ENCODE peak calls at places on chromosomes 4 and X, in nine cellular contexts. J is heart right ventricle; L is CD8-positive, alpha-beta T cell; F is GM23338; P is right cardiac atrium; N is CD8-positive, alpha-beta memory T cell; K is effector memory CD4-positive, alpha-beta T cell; B is psoas muscle; V is transverse colon. R is an unnamed sample. For H3K4me1, the result is how much of the 10 kb centered on the place peaks cover.

GRCh38 chr4:147741190-147741788 is 9.4 kb downstream of the ARHGAP10 start:
- DNase-seq in J (no peak), L (no peak), F (no peak), P (no peak), N (no peak), K (no peak), B (no peak), V (no peak), R (peak)

GRCh38 chr4:129929052-129929451 is 833.1 kb downstream of the C4orf33 start:
- DNase-seq in J (no peak), L (no peak), F (peak), P (no peak), N (no peak), K (no peak), B (no peak), V (no peak), R (peak)

GRCh38 chrX:16666541-16666940 is 16.6 kb downstream of the S100G start:
- DNase-seq in J (no peak), L (no peak), F (no peak), P (no peak), N (no peak), K (no peak), B (no peak), V (no peak), R (no peak)

GRCh38 chrX:18290200-18290599 is 64.3 kb downstream of the SCML2 start:
- DNase-seq in J (no peak), L (no peak), F (peak), P (no peak), N (no peak), K (no peak), B (no peak), V (no peak), R (peak)

GRCh38 chrX:1391370-1391706 is 575 bp downstream of the SLC25A6 start:
- DNase-seq in J (no peak), L (no peak), F (peak), P (peak), N (no peak), K (no peak), B (peak), V (no peak), R (no peak)

GRCh38 chr4:186840771-186841301 is 117.2 kb upstream of the FAT1 start:
- DNase-seq in J (peak), L (no peak), F (no peak), P (peak), N (no peak), K (no peak), B (peak), V (no peak), R (no peak)

GRCh38 chrX:30620980-30621716 is 32.1 kb upstream of the GK start:
- DNase-seq in J (peak), L (no peak), F (no peak), P (no peak), N (no peak), K (no peak), B (no peak), V (no peak), R (no peak)

GRCh38 chr4:7924163-7924562 is 15.5 kb downstream of the AFAP1 start:
- DNase-seq in J (no peak), L (no peak), F (no peak), P (no peak), N (no peak), K (no peak), B (no peak), V (no peak), R (no peak)

GRCh38 chr4:153676984-153677383 is 7.1 kb upstream of the TLR2 start:
- DNase-seq in J (no peak), L (no peak), F (no peak), P (no peak), N (no peak), K (no peak), B (no peak), V (no peak), R (no peak)

GRCh38 chr4:186104895-186105720 is 604 bp downstream of the FAM149A start:
- DNase-seq in J (no peak), L (no peak), F (peak), P (peak), N (no peak), K (no peak), B (peak), V (peak), R (no peak)

GRCh38 chr4:498328-498919 is 532 bp downstream of the ZNF721 start:
- DNase-seq in J (no peak), L (no peak), F (no peak), P (no peak), N (peak), K (no peak), B (no peak), V (no peak), R (no peak)

GRCh38 chrX:48541140-48541814 is 1.8 kb downstream of the TBC1D25 start:
- DNase-seq in J (no peak), L (no peak), F (no peak), P (no peak), N (no peak), K (no peak), B (no peak), V (no peak), R (no peak)
- H3K4me3 ChIP-seq in J (no peak), L (no peak), F (no peak), P (no peak), N (no peak), K (no peak), B (no peak), V (no peak), R (no peak)

GRCh38 chrX:152926279-152926678 is 28.4 kb downstream of the ZNF185 start:
- DNase-seq in J (no peak), L (peak), F (peak), P (no peak), N (no peak), K (no peak), B (no peak), V (peak), R (peak)
- H3K4me1 ChIP-seq in J (under half), L (under half), F (under half), P (under half), N (under half), K (under half), B (under half), V (under half), R (under half)

DNA sequence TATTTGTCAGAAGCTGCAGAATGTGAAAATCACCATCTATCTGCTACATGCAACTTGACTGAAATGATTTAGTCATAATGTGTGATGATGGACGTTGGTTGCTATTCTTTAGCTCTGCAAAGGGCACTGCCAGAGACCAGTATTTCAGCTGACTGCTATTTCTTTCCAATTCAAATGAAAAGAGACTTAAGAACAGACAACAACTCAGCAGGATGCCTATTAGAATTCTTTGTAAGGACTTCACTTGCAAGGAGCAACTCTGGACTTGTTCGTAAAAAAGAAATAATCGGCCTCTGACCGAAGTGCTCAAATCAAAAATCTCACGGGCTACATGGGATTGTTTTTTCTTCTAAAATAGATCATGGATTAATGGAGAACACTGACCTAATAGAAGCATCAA is 262.7 kb downstream of the DHX15 start:
- DNase-seq in J (no peak), L (no peak), F (peak), P (no peak), N (no peak), K (no peak), B (no peak), V (no peak), R (peak)
- H3K4me3 ChIP-seq in J (no peak), L (no peak), F (peak), P (no peak), N (no peak), K (no peak), B (no peak), V (no peak), R (no peak)

DNA sequence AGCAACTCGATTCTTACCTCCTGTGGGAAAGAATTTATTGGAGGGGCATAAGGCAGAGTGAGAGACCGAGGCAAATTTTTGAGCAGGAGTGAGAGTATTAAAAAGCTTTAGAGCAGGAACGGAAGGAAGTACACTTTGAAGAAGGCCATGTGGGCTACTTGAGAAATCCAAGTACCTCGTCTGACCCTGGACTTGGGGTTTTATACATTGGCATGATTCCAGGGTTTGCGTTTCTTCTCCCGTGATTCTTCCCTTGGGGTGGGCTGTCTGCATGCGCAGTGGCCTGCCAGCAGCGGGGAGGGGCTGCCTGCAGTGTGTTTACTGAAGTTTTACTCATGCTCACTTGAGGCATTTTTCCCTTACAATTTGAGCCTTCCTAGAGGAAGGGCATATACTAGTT is 3.4 kb downstream of the GALNT7 start:
- DNase-seq in J (no peak), L (no peak), F (no peak), P (no peak), N (no peak), K (no peak), B (no peak), V (no peak), R (no peak)
- H3K4me1 ChIP-seq in J (under half), L (under half), F (half or more), P (under half), N (under half), K (under half), B (under half), V (under half), R (under half)

DNA sequence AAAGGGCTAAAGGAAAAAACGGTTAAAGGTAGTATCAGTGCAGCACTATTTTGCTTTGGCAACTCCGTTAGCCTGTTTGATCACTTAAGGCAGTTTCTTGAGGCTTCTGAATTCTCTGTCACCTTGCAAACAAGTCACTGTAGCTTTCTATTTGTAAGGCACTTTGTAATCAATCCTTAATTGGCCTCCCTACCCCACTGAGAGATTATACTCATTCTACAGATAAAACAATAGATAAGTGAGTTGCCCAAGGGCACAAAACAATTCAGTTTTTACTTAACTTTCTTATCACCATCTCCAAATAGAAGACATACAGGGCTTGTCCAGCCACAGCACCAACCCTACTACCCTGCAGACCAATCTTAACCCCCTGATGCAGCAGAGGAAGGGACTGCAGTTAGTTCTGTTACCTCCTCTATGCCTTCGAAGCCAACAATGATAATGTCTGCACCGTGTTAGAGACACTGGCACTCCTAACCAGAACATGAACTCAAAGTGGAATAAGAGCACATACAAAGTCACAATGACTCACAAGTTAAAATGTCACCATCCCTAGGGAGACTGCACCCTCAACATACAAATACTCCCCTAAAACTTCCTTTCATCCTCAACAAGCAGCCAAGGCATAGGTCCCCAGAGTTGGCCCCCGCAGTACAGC is 1.7 kb downstream of the TMEM185A start:
- DNase-seq in J (no peak), L (no peak), F (no peak), P (no peak), N (no peak), K (no peak), B (no peak), V (no peak), R (no peak)
- H3K4me3 ChIP-seq in J (peak), L (no peak), F (peak), P (peak), N (no peak), K (no peak), B (peak), V (no peak), R (peak)

DNA sequence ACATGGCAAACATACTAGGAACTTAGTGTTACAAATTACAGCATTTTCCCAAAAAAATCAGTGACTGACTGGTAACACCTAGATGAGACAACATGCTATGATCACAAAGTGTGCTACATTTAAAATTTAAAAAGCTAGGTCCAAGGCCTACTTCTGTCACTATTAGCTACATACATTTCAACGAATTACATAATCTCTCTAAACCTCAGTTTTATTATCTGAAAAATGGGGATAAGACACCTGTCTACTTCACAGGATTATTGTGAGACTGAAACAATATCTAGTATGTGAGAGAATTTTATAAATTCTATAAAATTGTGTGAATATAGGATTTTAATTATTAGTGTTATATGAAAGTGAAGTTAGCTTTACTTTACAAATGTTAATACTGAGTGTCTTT is 228.5 kb downstream of the DCLK2 start:
- DNase-seq in J (no peak), L (no peak), F (no peak), P (no peak), N (no peak), K (no peak), B (no peak), V (no peak), R (no peak)
- H3K4me1 ChIP-seq in J (under half), L (under half), F (under half), P (under half), N (under half), K (under half), B (under half), V (under half), R (under half)

DNA sequence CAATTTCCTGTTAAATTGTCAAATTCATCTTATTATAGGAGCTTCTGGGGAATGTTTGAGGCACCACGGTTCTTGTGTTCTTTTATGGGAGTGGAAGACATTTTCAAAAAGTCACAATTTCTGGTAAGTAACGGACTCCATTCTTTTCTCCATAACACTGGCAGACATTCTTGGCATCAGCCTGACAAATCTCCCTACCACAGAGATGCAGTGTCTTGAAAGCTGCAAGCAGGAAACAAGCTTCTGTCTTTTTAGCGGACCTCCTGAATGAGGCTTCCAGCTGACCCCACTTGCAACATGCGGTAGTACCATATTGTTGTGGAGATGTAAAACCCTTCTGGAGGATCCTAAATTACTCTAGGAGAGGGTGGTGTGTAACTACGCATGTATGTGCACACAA is 129.9 kb downstream of the MGST2 start:
- DNase-seq in J (no peak), L (no peak), F (no peak), P (no peak), N (no peak), K (no peak), B (no peak), V (no peak), R (no peak)
- H3K4me3 ChIP-seq in J (no peak), L (no peak), F (no peak), P (no peak), N (no peak), K (no peak), B (no peak), V (no peak), R (no peak)

GRCh38 chr4:95409750-95410149 is 139.0 kb downstream of the UNC5C start:
- DNase-seq in J (no peak), L (no peak), F (no peak), P (no peak), N (no peak), K (no peak), B (no peak), V (no peak), R (no peak)

GRCh38 chr4:95415346-95415771 is 133.4 kb downstream of the UNC5C start:
- DNase-seq in J (no peak), L (no peak), F (no peak), P (no peak), N (no peak), K (no peak), B (no peak), V (no peak), R (no peak)

GRCh38 chr4:95409127-95409526 is 139.6 kb downstream of the UNC5C start:
- DNase-seq in J (no peak), L (no peak), F (no peak), P (no peak), N (no peak), K (no peak), B (no peak), V (no peak), R (no peak)

GRCh38 chr4:95410387-95411005 is 138.3 kb downstream of the UNC5C start:
- DNase-seq in J (no peak), L (no peak), F (no peak), P (peak), N (no peak), K (no peak), B (no peak), V (no peak), R (no peak)
- H3K4me1 ChIP-seq in J (under half), L (under half), F (under half), P (under half), N (under half), K (under half), B (under half), V (under half), R (under half)

GRCh38 chr4:46937493-46937892 is 28.4 kb upstream of the COX7B2 start:
- DNase-seq in J (no peak), L (no peak), F (peak), P (no peak), N (no peak), K (no peak), B (no peak), V (no peak), R (no peak)

GRCh38 chr4:46931981-46932380 is 22.9 kb upstream of the COX7B2 start:
- DNase-seq in J (peak), L (no peak), F (peak), P (peak), N (no peak), K (no peak), B (no peak), V (peak), R (peak)

GRCh38 chr4:46934731-46935130 is 25.7 kb upstream of the COX7B2 start:
- DNase-seq in J (no peak), L (no peak), F (no peak), P (no peak), N (no peak), K (no peak), B (no peak), V (peak), R (no peak)

GRCh38 chr4:46930866-46931265 is 21.8 kb upstream of the COX7B2 start:
- DNase-seq in J (no peak), L (no peak), F (no peak), P (no peak), N (no peak), K (no peak), B (no peak), V (no peak), R (no peak)

GRCh38 chr4:46933686-46934085 is 24.6 kb upstream of the COX7B2 start:
- DNase-seq in J (no peak), L (no peak), F (no peak), P (no peak), N (no peak), K (no peak), B (no peak), V (no peak), R (no peak)
- H3K4me3 ChIP-seq in J (no peak), L (no peak), F (no peak), P (no peak), N (no peak), K (no peak), B (no peak), V (no peak), R (no peak)

GRCh38 chr4:138225477-138225876 is 16.7 kb downstream of the SLC7A11 start:
- DNase-seq in J (no peak), L (no peak), F (no peak), P (no peak), N (no peak), K (no peak), B (no peak), V (no peak), R (no peak)
- H3K4me1 ChIP-seq in J (under half), L (under half), F (half or more), P (under half), N (under half), K (under half), B (under half), V (under half), R (half or more)

R was measured in HAP-1.